ENCODE peak calls at places on chromosomes 16 and 17, in four cellular contexts. O is keratinocyte; V is effector memory CD4-positive, alpha-beta T cell; N is dorsolateral prefrontal cortex. A is an unnamed sample.

GRCh38 chr16:11258553-11259287 is 2.7 kb upstream of the SOCS1 start:
- DNase-seq in O (no peak), V (no peak), N (peak; percentile 72), A (no peak)

GRCh38 chr17:76381633-76382304 is 2.6 kb upstream of the SPHK1 start:
- DNase-seq in O (no peak), V (no peak), N (no peak), A (peak; percentile 64)

GRCh38 chr17:14756469-14756868 is 455.6 kb downstream of the HS3ST3B1 start:
- DNase-seq in V (no peak), O (no peak), N (no peak), A (no peak)

GRCh38 chr17:4751925-4752324 is 12.2 kb upstream of the CXCL16 start:
- DNase-seq in V (no peak), O (no peak), N (no peak), A (no peak)

GRCh38 chr17:70119961-70120360 is 44.9 kb downstream of the KCNJ16 start:
- DNase-seq in O (no peak), N (no peak), V (no peak), A (no peak)

GRCh38 chr16:70611224-70611598 is 35.1 kb upstream of the IL34 start:
- DNase-seq in N (no peak), O (no peak), V (no peak), A (peak; percentile 61)

GRCh38 chr17:83121921-83122820 is 42.8 kb downstream of the METRNL start:
- DNase-seq in O (no peak), V (no peak), N (peak; percentile 27), A (peak; percentile 45)

GRCh38 chr17:80270836-80271235 is 10.2 kb downstream of the RNF213 start:
- DNase-seq in O (no peak), V (peak; percentile 25), N (no peak), A (peak; percentile 98)

GRCh38 chr17:77304051-77304745 is 163.4 kb downstream of the SEC14L1 start:
- DNase-seq in N (no peak), O (no peak), V (no peak), A (no peak)

GRCh38 chr16:27174007-27174406 is 29.3 kb upstream of the KDM8 start:
- DNase-seq in O (no peak), V (peak; percentile 58), N (no peak), A (no peak)

GRCh38 chr16:27154573-27155521 is 48.5 kb upstream of the KDM8 start:
- DNase-seq in O (no peak), N (peak; percentile 62), V (peak; percentile 18), A (peak; percentile 82)

GRCh38 chr17:79461041-79461440 is 149.8 kb downstream of the RBFOX3 start:
- DNase-seq in N (no peak), O (no peak), V (no peak), A (no peak)

GRCh38 chr17:58318065-58318481 is 10.5 kb downstream of the TSPOAP1 start:
- DNase-seq in N (peak; percentile 28), V (no peak), O (no peak), A (peak; percentile 28)

GRCh38 chr16:988465-989353 is 7.1 kb downstream of the SOX8 start:
- DNase-seq in O (no peak), V (no peak), N (no peak), A (no peak)

GRCh38 chr16:986925-987581 is 5.5 kb downstream of the SOX8 start:
- DNase-seq in N (peak; percentile 72), O (no peak), V (no peak), A (no peak)

GRCh38 chr16:986411-986810 is 4.8 kb downstream of the SOX8 start:
- DNase-seq in O (no peak), V (no peak), N (no peak), A (no peak)

GRCh38 chr16:989354-989814 is 7.8 kb downstream of the SOX8 start:
- DNase-seq in O (no peak), N (no peak), V (no peak), A (no peak)

GRCh38 chr16:987846-988245 is 6.3 kb downstream of the SOX8 start:
- DNase-seq in V (no peak), O (no peak), N (peak; percentile 74), A (no peak)
- H3K27me3 ChIP-seq in V (no peaks in the 10 kb centered on the region), O (peaks cover 43% of the 10 kb centered on the region), N (no peaks in the 10 kb centered on the region), A (peaks cover 8% of the 10 kb centered on the region)

GRCh38 chr17:39487946-39488345 is 26.7 kb downstream of the CDK12 start:
- DNase-seq in N (no peak), V (no peak), O (no peak), A (no peak)

GRCh38 chr17:39483506-39483905 is 22.2 kb downstream of the CDK12 start:
- DNase-seq in O (no peak), N (no peak), V (no peak), A (no peak)

GRCh38 chr17:39484178-39484577 is 22.9 kb downstream of the CDK12 start:
- DNase-seq in O (no peak), N (no peak), V (no peak), A (no peak)

GRCh38 chr17:39486242-39486641 is 25.0 kb downstream of the CDK12 start:
- DNase-seq in O (no peak), N (no peak), V (no peak), A (no peak)

GRCh38 chr17:39485555-39485954 is 24.3 kb downstream of the CDK12 start:
- DNase-seq in V (no peak), N (no peak), O (peak; percentile 73), A (no peak)
- H3K4me3 ChIP-seq in V (no peak overlapping the region), N (no peak overlapping the region), O (no peak overlapping the region), A (no peak overlapping the region)

GRCh38 chr17:49914664-49915063 is 54.3 kb upstream of the DLX4 start:
- DNase-seq in V (no peak), N (no peak), O (no peak), A (no peak)
- H3K27me3 ChIP-seq in V (peaks cover 31% of the 10 kb centered on the region), N (peaks cover 15% of the 10 kb centered on the region), O (peaks cover 56% of the 10 kb centered on the region), A (peaks cover 39% of the 10 kb centered on the region)

DNA sequence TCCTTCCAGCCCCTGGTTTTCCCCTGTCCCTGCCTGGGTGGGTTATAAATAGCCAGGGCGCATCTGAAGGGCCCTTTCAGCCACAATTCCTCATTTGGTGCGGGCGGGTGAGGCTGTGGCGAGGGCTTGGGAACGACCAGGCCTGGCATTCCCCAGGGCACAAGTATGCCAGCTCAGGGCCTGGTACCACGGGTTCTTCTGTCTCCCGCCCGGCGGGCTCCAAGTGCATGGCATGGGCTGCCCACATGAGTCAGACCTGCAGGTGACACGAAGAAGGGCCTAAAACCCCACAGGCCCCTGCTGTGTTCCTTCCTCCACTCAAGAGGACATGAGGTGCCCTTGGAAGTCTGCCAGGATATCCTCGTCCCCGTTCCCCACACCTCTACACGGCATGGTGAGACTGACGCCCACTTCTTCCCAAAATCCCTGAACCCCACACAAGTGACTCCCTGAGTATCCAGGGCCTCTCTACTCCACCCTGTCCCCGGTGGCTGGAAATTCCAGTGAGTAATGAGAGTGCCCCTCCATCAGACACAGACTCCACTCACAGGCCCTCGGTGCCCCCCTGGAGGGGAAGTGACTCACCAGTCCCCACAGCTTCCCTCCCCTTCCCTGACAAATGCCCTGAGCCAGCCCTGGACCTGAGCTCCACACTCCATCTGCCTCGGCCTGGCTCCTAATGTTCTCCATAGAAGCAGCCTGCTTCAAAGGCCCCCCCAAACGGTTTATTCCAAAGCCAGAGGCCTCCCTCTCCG is 68.8 kb downstream of the ABR start:
- DNase-seq in V (no peak), N (peak; percentile 51), O (peak; percentile 57), A (peak; percentile 49)
- H3K4me3 ChIP-seq in V (no peak overlapping the region), N (no peak overlapping the region), O (no peak overlapping the region), A (no peak overlapping the region)

DNA sequence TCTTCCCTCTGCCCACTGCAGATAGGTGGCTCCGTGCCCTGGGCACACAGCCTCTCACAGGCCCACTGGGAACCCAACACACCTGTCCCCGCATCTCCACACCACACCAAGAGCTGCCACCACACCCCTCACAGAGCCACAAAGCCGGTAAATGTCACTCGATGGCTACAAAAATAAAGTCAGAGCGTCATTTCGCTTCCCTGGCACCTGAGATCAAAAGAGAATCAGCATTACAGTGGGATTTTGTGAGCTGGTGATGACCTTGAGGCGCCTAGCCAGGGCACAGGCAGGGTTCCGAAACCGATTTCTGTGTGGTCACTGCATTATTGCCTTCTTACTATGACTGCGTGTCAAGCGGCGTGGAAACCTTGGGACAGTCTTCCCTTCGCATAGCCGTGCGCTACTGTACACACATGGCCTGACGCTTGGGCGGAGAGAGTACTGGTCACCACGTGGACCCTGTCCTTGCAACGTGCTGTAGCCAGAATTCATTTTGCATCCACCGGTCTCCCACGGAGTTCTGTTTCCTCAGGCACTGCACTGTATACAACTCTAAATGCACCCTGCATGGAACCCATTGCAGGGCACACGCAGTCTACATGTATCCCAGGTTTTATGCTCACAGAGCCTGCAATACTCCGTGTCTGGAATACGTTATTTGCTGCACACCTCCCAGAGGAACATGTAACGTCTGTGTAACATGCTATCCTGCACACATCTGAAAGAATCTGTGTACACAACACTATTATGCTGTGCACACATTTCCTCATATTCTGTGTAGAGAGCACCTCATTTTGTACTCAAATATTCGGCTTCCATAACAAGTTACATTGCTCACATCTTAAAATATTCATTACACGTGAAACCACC is 5.8 kb upstream of the FOXF1 start:
- DNase-seq in V (no peak), N (no peak), O (no peak), A (no peak)
- H3K27me3 ChIP-seq in V (peaks cover 65% of the 10 kb centered on the region), N (peaks cover 94% of the 10 kb centered on the region), O (peaks cover 100% of the 10 kb centered on the region), A (peaks cover 98% of the 10 kb centered on the region)

GRCh38 chr17:45221081-45221996 is at the start of gene FMNL1:
- DNase-seq in O (no peak), N (no peak), V (peak; percentile 47), A (no peak)
- H3K4me3 ChIP-seq in O (peak within 1 kb of the TSS; percentile 43), N (peak within 1 kb of the TSS; percentile 45), V (peak within 1 kb of the TSS; percentile 79), A (peak within 1 kb of the TSS; percentile 50)

GRCh38 chr17:30237296-30238002 is 2.0 kb upstream of the SLC6A4 start:
- DNase-seq in V (no peak), N (no peak), O (no peak), A (peak; percentile 72)
- H3K27me3 ChIP-seq in V (peaks cover 31% of the 10 kb centered on the region), N (peaks cover 5% of the 10 kb centered on the region), O (peaks cover 76% of the 10 kb centered on the region), A (peaks cover 53% of the 10 kb centered on the region)

GRCh38 chr16:88925540-88925887 is 51.5 kb downstream of the CBFA2T3 start:
- DNase-seq in V (no peak), O (no peak), N (no peak), A (no peak)

GRCh38 chr16:88926374-88926990 is 50.5 kb downstream of the CBFA2T3 start:
- DNase-seq in V (no peak), O (no peak), N (no peak), A (no peak)

GRCh38 chr16:88923926-88924833 is 52.8 kb downstream of the CBFA2T3 start:
- DNase-seq in O (no peak), V (no peak), N (no peak), A (peak; percentile 91)

GRCh38 chr16:88923450-88923849 is 53.6 kb downstream of the CBFA2T3 start:
- DNase-seq in V (no peak), O (no peak), N (no peak), A (no peak)

DNA sequence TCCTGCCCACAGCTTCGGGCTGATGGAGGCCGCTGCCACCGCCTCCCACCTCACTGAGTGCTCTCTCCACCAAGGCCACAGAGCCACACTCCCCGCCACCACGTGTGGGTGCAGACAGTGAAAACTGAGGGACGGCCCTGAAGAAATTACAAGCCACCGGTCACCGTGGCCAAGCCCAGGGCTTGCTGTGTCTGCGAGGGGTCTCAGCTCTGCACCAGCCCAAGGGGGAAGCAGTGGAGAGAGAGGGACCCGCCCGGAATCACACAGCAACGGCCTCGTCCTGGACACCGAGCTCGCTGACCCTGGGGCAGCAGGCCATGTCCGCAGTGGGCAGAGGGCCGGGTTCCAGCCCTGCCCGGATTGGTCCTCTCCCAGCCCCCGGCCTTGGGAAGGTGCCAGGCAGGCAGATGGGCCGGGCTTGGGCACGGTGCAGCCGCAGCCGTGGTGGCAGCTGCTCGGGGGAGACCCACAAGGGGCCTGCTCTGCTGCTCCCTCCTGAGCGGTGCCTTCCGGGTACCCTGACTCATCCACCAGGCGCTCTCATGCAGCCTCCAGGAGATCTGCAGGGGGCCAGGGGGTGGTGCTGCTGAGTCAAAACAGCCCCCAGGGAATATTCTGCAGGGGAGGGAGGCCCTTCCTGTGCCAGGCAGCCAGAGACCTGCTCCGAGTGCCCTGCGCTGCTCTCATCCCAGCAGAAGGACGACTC is 52.0 kb downstream of the CBFA2T3 start:
- DNase-seq in V (no peak), N (no peak), O (peak; percentile 48), A (peak; percentile 94)
- H3K4me3 ChIP-seq in V (no peak overlapping the region), N (no peak overlapping the region), O (no peak overlapping the region), A (no peak overlapping the region)

A was measured in H7.